ENCODE peak calls at places on chromosome 21, in four cellular contexts. One of them, this sample, is unnamed.

GRCh38 chr21:40386301-40386911 is 460.6 kb downstream of the DSCAM start:
- DNase-seq in tibial nerve: peak; percentile 23
- DNase-seq in stomach: peak; percentile 70
- DNase-seq in transverse colon: peak; percentile 34
- DNase-seq in this sample: no peak

GRCh38 chr21:46202592-46203202 is 18.4 kb upstream of the SPATC1L start:
- DNase-seq in tibial nerve: no peak
- DNase-seq in stomach: no peak
- DNase-seq in transverse colon: no peak
- DNase-seq in this sample: no peak

GRCh38 chr21:46675595-46676280 is 40.3 kb downstream of the PRMT2 start:
- DNase-seq in tibial nerve: no peak
- DNase-seq in stomach: no peak
- DNase-seq in transverse colon: no peak
- DNase-seq in this sample: no peak

GRCh38 chr21:33374080-33374873 is 28.9 kb upstream of the IFNGR2 start:
- DNase-seq in tibial nerve: no peak
- DNase-seq in stomach: peak; percentile 58
- DNase-seq in transverse colon: peak; percentile 70
- DNase-seq in this sample: no peak

GRCh38 chr21:35437941-35438340 is 388.8 kb upstream of the RUNX1 start:
- DNase-seq in tibial nerve: no peak
- DNase-seq in stomach: no peak
- DNase-seq in transverse colon: no peak
- DNase-seq in this sample: no peak

GRCh38 chr21:31012133-31013089 is 25.9 kb downstream of the KRTAP19-8 start:
- DNase-seq in tibial nerve: no peak
- DNase-seq in stomach: no peak
- DNase-seq in transverse colon: no peak
- DNase-seq in this sample: no peak

GRCh38 chr21:26707241-26707640 is 134.2 kb upstream of the CYYR1 start:
- DNase-seq in tibial nerve: no peak
- DNase-seq in stomach: no peak
- DNase-seq in transverse colon: no peak
- DNase-seq in this sample: no peak

GRCh38 chr21:38840456-38841129 is 34.9 kb downstream of the ETS2 start:
- DNase-seq in tibial nerve: no peak
- DNase-seq in stomach: no peak
- DNase-seq in transverse colon: no peak
- DNase-seq in this sample: no peak

GRCh38 chr21:31284797-31285397 is 59.2 kb downstream of the TIAM1 start:
- DNase-seq in tibial nerve: no peak
- DNase-seq in stomach: no peak
- DNase-seq in transverse colon: no peak
- DNase-seq in this sample: no peak

GRCh38 chr21:27475363-27475955 is 508.6 kb upstream of the ADAMTS5 start:
- DNase-seq in tibial nerve: no peak
- DNase-seq in stomach: no peak
- DNase-seq in transverse colon: no peak
- DNase-seq in this sample: no peak

GRCh38 chr21:32771134-32771523 is 426 bp downstream of the PAXBP1 start:
- DNase-seq in tibial nerve: peak; percentile 18
- DNase-seq in stomach: peak; percentile 58
- DNase-seq in transverse colon: peak; percentile 61
- DNase-seq in this sample: peak; percentile 70

GRCh38 chr21:41366522-41367151 is 4.8 kb downstream of the MX2 start:
- DNase-seq in tibial nerve: no peak
- DNase-seq in stomach: peak; percentile 66
- DNase-seq in transverse colon: peak; percentile 74
- DNase-seq in this sample: no peak

GRCh38 chr21:39238275-39238674 is 55.0 kb upstream of the PSMG1 start:
- DNase-seq in tibial nerve: no peak
- DNase-seq in stomach: no peak
- DNase-seq in transverse colon: no peak
- DNase-seq in this sample: no peak

GRCh38 chr21:31514598-31514997 is 144.9 kb upstream of the SOD1 start:
- DNase-seq in tibial nerve: peak; percentile 35
- DNase-seq in stomach: no peak
- DNase-seq in transverse colon: no peak
- DNase-seq in this sample: no peak

GRCh38 chr21:41973427-41973831 is 19.6 kb upstream of the C2CD2 start:
- DNase-seq in tibial nerve: no peak
- DNase-seq in stomach: peak; percentile 27
- DNase-seq in transverse colon: peak; percentile 76
- DNase-seq in this sample: no peak

GRCh38 chr21:31520506-31521163 is 138.9 kb upstream of the SOD1 start:
- DNase-seq in tibial nerve: no peak
- DNase-seq in stomach: no peak
- DNase-seq in transverse colon: no peak
- DNase-seq in this sample: no peak

GRCh38 chr21:33071878-33072306 is 2.0 kb downstream of the OLIG1 start:
- DNase-seq in tibial nerve: no peak
- DNase-seq in stomach: no peak
- DNase-seq in transverse colon: no peak
- DNase-seq in this sample: no peak

GRCh38 chr21:37181059-37181458 is 86.1 kb downstream of the VPS26C start:
- DNase-seq in tibial nerve: no peak
- DNase-seq in stomach: no peak
- DNase-seq in transverse colon: no peak
- DNase-seq in this sample: no peak

GRCh38 chr21:46153259-46154154 is 1.9 kb downstream of the FTCD start:
- DNase-seq in tibial nerve: peak; percentile 14
- DNase-seq in stomach: peak; percentile 58
- DNase-seq in transverse colon: peak; percentile 50
- DNase-seq in this sample: peak; percentile 84

GRCh38 chr21:42654179-42654912 is 925 bp downstream of the PDE9A start:
- DNase-seq in tibial nerve: no peak
- DNase-seq in stomach: no peak
- DNase-seq in transverse colon: no peak
- DNase-seq in this sample: no peak

GRCh38 chr21:31874817-31875216 is 2.0 kb downstream of the HUNK start:
- DNase-seq in tibial nerve: no peak
- DNase-seq in stomach: no peak
- DNase-seq in transverse colon: peak; percentile 26
- DNase-seq in this sample: peak; percentile 32

GRCh38 chr21:16070207-16070651 is 340.4 kb downstream of the USP25 start:
- DNase-seq in tibial nerve: no peak
- DNase-seq in stomach: no peak
- DNase-seq in transverse colon: no peak
- DNase-seq in this sample: no peak

GRCh38 chr21:42148097-42148496 is 70.8 kb upstream of the ABCG1 start:
- DNase-seq in tibial nerve: no peak
- DNase-seq in stomach: no peak
- DNase-seq in transverse colon: no peak
- DNase-seq in this sample: no peak

GRCh38 chr21:26965567-26966359 is 1.1 kb downstream of the ADAMTS5 start:
- DNase-seq in tibial nerve: no peak
- DNase-seq in stomach: peak; percentile 25
- DNase-seq in transverse colon: peak; percentile 21
- DNase-seq in this sample: peak; percentile 80

DNA sequence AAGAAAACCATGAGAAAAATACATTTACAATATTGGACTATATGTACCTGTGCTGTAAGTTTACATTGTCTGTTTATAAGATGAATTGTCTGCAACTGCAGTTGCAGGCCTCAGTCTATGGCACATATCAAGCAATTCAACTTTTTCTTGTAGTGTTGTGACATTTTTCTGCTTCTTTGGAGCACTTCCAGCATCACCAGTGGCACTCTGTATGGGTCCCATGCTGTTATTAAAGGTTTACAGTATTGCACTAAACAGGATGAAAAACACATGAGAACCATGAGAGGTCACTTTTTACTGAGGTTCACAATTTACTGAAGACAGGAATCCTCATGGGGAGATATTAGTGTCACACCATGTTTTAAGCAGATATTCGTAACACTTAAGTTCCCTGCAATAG is 118.6 kb downstream of the GRIK1 start:
- DNase-seq in tibial nerve: no peak
- DNase-seq in stomach: no peak
- DNase-seq in transverse colon: no peak
- DNase-seq in this sample: no peak
- TF ChIP-seq EP300 in tibial nerve: no peak
- TF ChIP-seq EP300 in stomach: no peak
- TF ChIP-seq EP300 in transverse colon: no peak
- TF ChIP-seq EP300 in this sample: no peak

GRCh38 chr21:15061284-15061683 is 3.5 kb downstream of the NRIP1 start:
- DNase-seq in tibial nerve: no peak
- DNase-seq in stomach: no peak
- DNase-seq in transverse colon: no peak
- DNase-seq in this sample: no peak
- H3K4me1 ChIP-seq in tibial nerve: peaks cover 51% of the 10 kb centered on the region
- H3K4me1 ChIP-seq in stomach: peaks cover 42% of the 10 kb centered on the region
- H3K4me1 ChIP-seq in transverse colon: peaks cover 65% of the 10 kb centered on the region
- H3K4me1 ChIP-seq in this sample: peaks cover 3% of the 10 kb centered on the region

GRCh38 chr21:43766734-43767497 is 9.2 kb downstream of the CSTB start:
- DNase-seq in tibial nerve: no peak
- DNase-seq in stomach: no peak
- DNase-seq in transverse colon: peak; percentile 45
- DNase-seq in this sample: peak; percentile 77

GRCh38 chr21:43769325-43769958 is 6.7 kb downstream of the CSTB start:
- DNase-seq in tibial nerve: no peak
- DNase-seq in stomach: no peak
- DNase-seq in transverse colon: no peak
- DNase-seq in this sample: no peak

GRCh38 chr21:43767498-43767979 is 8.6 kb downstream of the CSTB start:
- DNase-seq in tibial nerve: no peak
- DNase-seq in stomach: no peak
- DNase-seq in transverse colon: no peak
- DNase-seq in this sample: no peak

GRCh38 chr21:43768868-43769167 is 7.3 kb downstream of the CSTB start:
- DNase-seq in tibial nerve: no peak
- DNase-seq in stomach: no peak
- DNase-seq in transverse colon: no peak
- DNase-seq in this sample: no peak

GRCh38 chr21:43767980-43768867 is 7.9 kb downstream of the CSTB start:
- DNase-seq in tibial nerve: peak; percentile 48
- DNase-seq in stomach: peak; percentile 74
- DNase-seq in transverse colon: peak; percentile 82
- DNase-seq in this sample: peak; percentile 54
- TF ChIP-seq POLR2A in tibial nerve: no peak
- TF ChIP-seq POLR2A in stomach: no peak
- TF ChIP-seq POLR2A in transverse colon: peak; percentile 11
- TF ChIP-seq POLR2A in this sample: no peak

GRCh38 chr21:29115899-29116298 is 14.5 kb upstream of the MAP3K7CL start:
- DNase-seq in tibial nerve: no peak
- DNase-seq in stomach: no peak
- DNase-seq in transverse colon: no peak
- DNase-seq in this sample: no peak
- TF ChIP-seq EP300 in tibial nerve: no peak
- TF ChIP-seq EP300 in stomach: no peak
- TF ChIP-seq EP300 in transverse colon: no peak
- TF ChIP-seq EP300 in this sample: no peak

GRCh38 chr21:44516342-44516741 is 23.7 kb downstream of the KRTAP10-1 start:
- DNase-seq in tibial nerve: no peak
- DNase-seq in stomach: no peak
- DNase-seq in transverse colon: no peak
- DNase-seq in this sample: no peak
- H3K4me1 ChIP-seq in tibial nerve: no peaks in the 10 kb centered on the region
- H3K4me1 ChIP-seq in stomach: no peaks in the 10 kb centered on the region
- H3K4me1 ChIP-seq in transverse colon: no peaks in the 10 kb centered on the region
- H3K4me1 ChIP-seq in this sample: no peaks in the 10 kb centered on the region

GRCh38 chr21:29299906-29300546 is 1.3 kb downstream of the BACH1 start:
- DNase-seq in tibial nerve: no peak
- DNase-seq in stomach: peak; percentile 39
- DNase-seq in transverse colon: peak; percentile 57
- DNase-seq in this sample: no peak
- TF ChIP-seq POLR2A in tibial nerve: no peak
- TF ChIP-seq POLR2A in stomach: no peak
- TF ChIP-seq POLR2A in transverse colon: peak; percentile 23
- TF ChIP-seq POLR2A in this sample: no peak